ENCODE peak calls at places on chromosomes 3 and 15, in eight cellular contexts. K is IMR-90, G is Peyer's patch, U is spleen, X is breast epithelium, F is heart left ventricle, Y is uterus, M is esophagus muscularis mucosa. E is an unnamed sample.

GRCh38 chr3:34212671-34213070 is 414.2 kb downstream of the PDCD6IP start:
- DNase-seq in G (no peak), Y (no peak), F (no peak), K (peak), X (no peak), M (no peak), U (no peak), E (no peak)

GRCh38 chr3:63857311-63857710 is 6.3 kb downstream of the THOC7 start:
- DNase-seq in F (no peak), X (no peak), Y (no peak), K (no peak), M (no peak), G (no peak), U (no peak), E (no peak)

GRCh38 chr15:93029613-93030429 is 59.2 kb downstream of the RGMA start:
- DNase-seq in U (peak), Y (no peak), K (peak), M (no peak), G (peak), F (no peak), X (peak), E (peak)

GRCh38 chr3:172869356-172869755 is 118.8 kb downstream of the ECT2 start:
- DNase-seq in F (no peak), G (no peak), K (no peak), M (no peak), X (no peak), U (no peak), Y (no peak), E (no peak)

GRCh38 chr15:99104788-99105515 is at the start of gene SYNM:
- DNase-seq in G (peak), X (peak), Y (peak), F (peak), M (no peak), K (peak), U (peak), E (peak)

GRCh38 chr3:99920530-99921376 is 103.1 kb downstream of the CMSS1 start:
- DNase-seq in M (no peak), G (peak), K (peak), X (no peak), F (peak), U (no peak), Y (peak), E (peak)

GRCh38 chr3:14803981-14804834 is 14.6 kb upstream of the FGD5 start:
- DNase-seq in M (no peak), K (no peak), Y (no peak), X (no peak), G (no peak), U (peak), F (peak), E (no peak)

GRCh38 chr3:98323425-98323824 is 30.2 kb upstream of the OR5K4 start:
- DNase-seq in F (no peak), Y (no peak), K (no peak), U (no peak), G (no peak), M (no peak), X (no peak), E (no peak)

GRCh38 chr3:69186575-69187093 is 64.2 kb upstream of the LMOD3 start:
- DNase-seq in K (no peak), F (no peak), M (no peak), U (no peak), Y (no peak), G (no peak), X (no peak), E (no peak)

GRCh38 chr3:4596596-4596995 is 103.4 kb downstream of the ITPR1 start:
- DNase-seq in G (no peak), X (no peak), K (no peak), M (no peak), F (no peak), Y (no peak), U (no peak), E (no peak)

GRCh38 chr15:69413822-69414701 is at the start of gene KIF23:
- DNase-seq in F (peak), M (peak), Y (peak), G (peak), K (peak), X (peak), U (peak), E (peak)

GRCh38 chr3:127209840-127210653 is 17.1 kb downstream of the PRR23E start:
- DNase-seq in X (no peak), G (no peak), U (peak), F (no peak), K (no peak), M (peak), Y (no peak), E (no peak)

GRCh38 chr3:110164632-110165240 is 827.4 kb upstream of the DPPA4 start:
- DNase-seq in Y (no peak), K (peak), U (no peak), F (no peak), G (no peak), M (no peak), X (no peak), E (no peak)

GRCh38 chr15:38474155-38474757 is 20.3 kb downstream of the FAM98B start:
- DNase-seq in K (peak), F (no peak), G (peak), M (no peak), Y (no peak), X (no peak), U (no peak), E (peak)

GRCh38 chr3:130992344-130992743 is 34.3 kb downstream of the ASTE1 start:
- DNase-seq in Y (no peak), X (no peak), F (no peak), U (no peak), G (no peak), K (no peak), M (no peak), E (no peak)

GRCh38 chr3:169894110-169894509 is 17.3 kb upstream of the SAMD7 start:
- DNase-seq in F (no peak), G (no peak), Y (no peak), M (no peak), X (no peak), U (no peak), K (no peak), E (no peak)

GRCh38 chr3:61627768-61628185 is 66.4 kb downstream of the PTPRG start:
- DNase-seq in K (peak), Y (no peak), F (no peak), M (no peak), U (no peak), G (no peak), X (no peak), E (no peak)

GRCh38 chr3:21551019-21551418 is 200.0 kb downstream of the ZNF385D start:
- DNase-seq in F (no peak), K (no peak), G (no peak), M (no peak), U (no peak), X (no peak), Y (no peak), E (no peak)

GRCh38 chr15:59792359-59792758 is 103.2 kb upstream of the BNIP2 start:
- DNase-seq in F (no peak), G (peak), U (no peak), K (no peak), X (no peak), M (no peak), Y (no peak), E (no peak)

GRCh38 chr3:148036331-148036881 is 627.2 kb downstream of the ZIC1 start:
- DNase-seq in Y (no peak), M (no peak), F (no peak), G (no peak), X (no peak), K (peak), U (no peak), E (no peak)

GRCh38 chr3:115648559-115648958 is 25.2 kb downstream of the GAP43 start:
- DNase-seq in K (peak), Y (no peak), M (no peak), U (no peak), X (no peak), F (no peak), G (no peak), E (no peak)

GRCh38 chr3:153624310-153625030 is 462.4 kb downstream of the RAP2B start:
- DNase-seq in M (no peak), K (no peak), Y (no peak), X (no peak), G (no peak), F (no peak), U (no peak), E (no peak)

GRCh38 chr15:85047271-85047948 is 65.8 kb downstream of the PDE8A start:
- DNase-seq in U (no peak), X (no peak), Y (no peak), G (peak), K (peak), F (peak), M (no peak), E (peak)

GRCh38 chr3:194998417-194998816 is 272.5 kb downstream of the XXYLT1 start:
- DNase-seq in U (no peak), M (no peak), F (no peak), Y (no peak), X (no peak), G (peak), K (no peak), E (no peak)

GRCh38 chr15:59632714-59633113 is 21.1 kb downstream of the GCNT3 start:
- DNase-seq in Y (no peak), M (no peak), G (no peak), F (no peak), K (no peak), X (no peak), U (no peak), E (no peak)

GRCh38 chr3:177525987-177526712 is 328.9 kb upstream of the TBL1XR1 start:
- DNase-seq in M (no peak), U (no peak), F (no peak), K (no peak), X (no peak), Y (no peak), G (no peak), E (no peak)

GRCh38 chr15:101000271-101000681 is 81.1 kb downstream of the LRRK1 start:
- DNase-seq in K (peak), X (no peak), M (peak), G (no peak), Y (no peak), F (no peak), U (no peak), E (peak)

GRCh38 chr15:95760508-95760907 is 570.0 kb upstream of the NR2F2 start:
- DNase-seq in X (no peak), G (no peak), M (no peak), Y (no peak), U (peak), K (no peak), F (no peak), E (no peak)

GRCh38 chr3:1532935-1533606 is 440.2 kb downstream of the CNTN6 start:
- DNase-seq in G (no peak), K (no peak), F (no peak), U (no peak), X (no peak), Y (no peak), M (no peak), E (no peak)

GRCh38 chr3:46693897-46694235 is 387 bp upstream of the ALS2CL start:
- DNase-seq in Y (no peak), F (no peak), U (peak), X (no peak), K (no peak), M (no peak), G (peak), E (peak)

GRCh38 chr3:149608987-149609386 is 48.8 kb downstream of the WWTR1 start:
- DNase-seq in M (no peak), F (no peak), G (no peak), U (no peak), X (no peak), K (no peak), Y (no peak), E (no peak)

GRCh38 chr15:72168131-72168825 is 29.3 kb downstream of the GRAMD2A start:
- DNase-seq in X (no peak), U (peak), G (no peak), K (peak), F (no peak), Y (no peak), M (no peak), E (no peak)

GRCh38 chr3:46236294-46237054 is 5.8 kb upstream of the CCR3 start:
- DNase-seq in U (no peak), X (no peak), K (no peak), F (no peak), Y (no peak), M (no peak), G (peak), E (no peak)

GRCh38 chr15:80507638-80508316 is 103.6 kb downstream of the ARNT2 start:
- DNase-seq in G (no peak), U (no peak), K (peak), Y (no peak), M (peak), X (no peak), F (no peak), E (no peak)

GRCh38 chr3:65902304-65902793 is 136.4 kb downstream of the MAGI1 start:
- DNase-seq in X (peak), F (no peak), G (peak), K (no peak), M (no peak), Y (no peak), U (no peak), E (peak)

GRCh38 chr15:64806509-64806908 is 18.9 kb downstream of the PIF1 start:
- DNase-seq in Y (no peak), X (no peak), G (no peak), U (no peak), F (no peak), K (no peak), M (no peak), E (no peak)

GRCh38 chr15:90686435-90687218 is 30.5 kb upstream of the BLM start:
- DNase-seq in M (no peak), G (no peak), X (no peak), Y (no peak), F (no peak), K (peak), U (no peak), E (no peak)

GRCh38 chr3:352599-352998 is 156.0 kb downstream of the CHL1 start:
- DNase-seq in Y (no peak), K (no peak), M (no peak), F (no peak), U (no peak), G (no peak), X (no peak), E (no peak)

GRCh38 chr3:184228376-184229137 is 828 bp upstream of the VWA5B2 start:
- DNase-seq in M (no peak), Y (no peak), F (no peak), G (no peak), X (no peak), K (no peak), U (no peak), E (no peak)
- H3K4me3 ChIP-seq in M (peak), Y (no peak), F (no peak), G (no peak), X (peak), K (no peak), U (peak), E (no peak)

GRCh38 chr15:55800216-55800615 is 57.3 kb upstream of the PRTG start:
- DNase-seq in U (no peak), Y (no peak), G (no peak), X (no peak), M (no peak), K (no peak), F (no peak), E (no peak)

GRCh38 chr15:55795031-55795430 is 52.1 kb upstream of the PRTG start:
- DNase-seq in Y (no peak), K (no peak), X (no peak), G (no peak), M (no peak), U (no peak), F (no peak), E (peak)

GRCh38 chr15:55796321-55796965 is 53.5 kb upstream of the PRTG start:
- DNase-seq in Y (no peak), G (no peak), K (peak), M (no peak), F (no peak), X (no peak), U (no peak), E (no peak)

GRCh38 chr15:55802600-55803376 is 59.8 kb upstream of the PRTG start:
- DNase-seq in K (no peak), X (no peak), M (no peak), U (no peak), G (no peak), Y (no peak), F (no peak), E (no peak)

GRCh38 chr15:55799287-55800212 is 56.6 kb upstream of the PRTG start:
- DNase-seq in U (no peak), G (no peak), F (no peak), M (no peak), K (peak), Y (no peak), X (no peak), E (no peak)
- TF ChIP-seq CTCF in U (peak), G (no peak), F (peak), M (peak), K (peak), Y (peak), X (no peak), E (no peak)

DNA sequence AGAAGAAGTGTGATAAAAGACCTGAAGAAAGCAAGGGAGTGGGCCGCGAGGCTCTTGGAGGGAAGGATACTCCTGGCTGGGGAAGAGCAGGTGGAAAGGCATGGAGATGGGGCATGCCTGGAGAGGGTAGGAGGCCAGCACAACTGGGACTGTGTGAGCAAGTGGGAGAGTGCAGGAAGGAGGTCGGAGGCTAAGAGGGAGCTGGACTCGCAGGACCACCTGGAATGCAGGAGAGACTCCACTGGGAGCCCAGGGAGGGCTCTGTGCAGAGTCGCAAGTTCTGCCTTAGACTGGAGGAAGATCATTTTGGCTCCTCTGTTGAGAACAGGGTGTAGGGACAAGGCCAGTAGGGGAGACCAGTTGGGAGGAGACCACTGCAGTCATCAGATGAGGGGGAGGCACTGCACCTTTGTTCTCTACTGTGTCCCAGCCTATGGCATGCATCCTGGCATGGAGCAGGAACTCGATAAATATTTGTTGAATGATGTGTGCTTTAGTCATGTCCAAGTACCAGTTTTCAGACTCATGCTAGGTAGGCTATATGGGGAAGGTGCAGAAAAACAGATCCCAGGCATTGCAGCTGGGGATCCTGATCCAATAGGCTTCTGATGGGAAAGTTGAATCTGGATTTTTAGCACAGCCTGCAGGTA is 13.7 kb downstream of the FAM107A start:
- DNase-seq in G (no peak), F (no peak), U (no peak), K (no peak), X (no peak), Y (no peak), M (no peak), E (peak)
- TF ChIP-seq POLR2A in G (no peak), F (no peak), U (no peak), K (no peak), X (no peak), Y (no peak), M (no peak), E (no peak)

DNA sequence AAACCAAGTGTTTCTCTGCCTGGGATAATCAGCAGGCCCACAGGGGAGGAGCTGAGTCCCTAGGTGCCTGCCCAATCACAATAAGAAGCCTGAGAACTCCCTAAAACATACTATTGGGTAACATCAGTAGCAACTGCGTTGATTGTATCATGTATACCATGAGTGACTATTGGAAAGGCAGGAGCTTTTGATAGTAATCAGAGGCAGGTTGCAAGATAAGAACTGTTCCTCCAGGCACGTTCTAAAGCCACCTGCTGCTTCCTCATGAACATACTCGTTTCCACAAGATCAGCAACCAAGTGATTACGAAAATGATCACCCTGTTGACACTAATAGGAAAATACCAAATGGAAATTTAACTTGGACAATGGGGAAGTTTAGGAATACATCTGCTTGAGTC is 6.7 kb downstream of the MYLK start:
- DNase-seq in F (no peak), U (no peak), K (no peak), G (no peak), X (no peak), Y (no peak), M (no peak), E (no peak)
- H3K4me3 ChIP-seq in F (no peak), U (no peak), K (no peak), G (no peak), X (no peak), Y (no peak), M (no peak), E (no peak)

DNA sequence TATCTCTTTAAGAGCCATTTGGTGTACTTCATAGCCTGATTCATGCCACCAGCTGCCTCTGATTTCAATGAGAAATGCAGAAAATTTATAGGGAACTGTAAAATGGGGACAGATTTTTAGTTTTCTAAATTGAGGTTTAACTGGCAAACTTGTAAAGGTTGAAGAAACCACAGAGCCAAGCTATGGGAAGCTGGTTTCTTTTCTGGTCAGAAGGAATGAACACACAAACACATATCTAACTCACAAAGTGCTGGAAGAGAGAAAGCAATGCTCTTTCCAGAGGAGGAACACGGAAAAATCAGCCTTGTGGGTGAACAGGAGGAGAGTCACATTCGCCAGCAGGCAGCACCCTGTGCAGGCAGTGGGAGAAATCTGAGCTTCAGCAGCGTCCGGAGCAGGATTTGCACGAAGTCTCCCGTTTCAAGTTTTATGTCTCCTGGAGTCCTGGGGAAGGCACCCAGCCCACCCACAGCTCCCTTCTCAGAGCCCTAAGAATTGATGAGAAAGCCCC is 481 bp downstream of the MASP1 start:
- DNase-seq in F (peak), U (no peak), M (peak), Y (peak), K (peak), G (no peak), X (no peak), E (no peak)
- TF ChIP-seq CTCF in F (no peak), U (no peak), M (no peak), Y (no peak), K (no peak), G (no peak), X (no peak), E (no peak)

DNA sequence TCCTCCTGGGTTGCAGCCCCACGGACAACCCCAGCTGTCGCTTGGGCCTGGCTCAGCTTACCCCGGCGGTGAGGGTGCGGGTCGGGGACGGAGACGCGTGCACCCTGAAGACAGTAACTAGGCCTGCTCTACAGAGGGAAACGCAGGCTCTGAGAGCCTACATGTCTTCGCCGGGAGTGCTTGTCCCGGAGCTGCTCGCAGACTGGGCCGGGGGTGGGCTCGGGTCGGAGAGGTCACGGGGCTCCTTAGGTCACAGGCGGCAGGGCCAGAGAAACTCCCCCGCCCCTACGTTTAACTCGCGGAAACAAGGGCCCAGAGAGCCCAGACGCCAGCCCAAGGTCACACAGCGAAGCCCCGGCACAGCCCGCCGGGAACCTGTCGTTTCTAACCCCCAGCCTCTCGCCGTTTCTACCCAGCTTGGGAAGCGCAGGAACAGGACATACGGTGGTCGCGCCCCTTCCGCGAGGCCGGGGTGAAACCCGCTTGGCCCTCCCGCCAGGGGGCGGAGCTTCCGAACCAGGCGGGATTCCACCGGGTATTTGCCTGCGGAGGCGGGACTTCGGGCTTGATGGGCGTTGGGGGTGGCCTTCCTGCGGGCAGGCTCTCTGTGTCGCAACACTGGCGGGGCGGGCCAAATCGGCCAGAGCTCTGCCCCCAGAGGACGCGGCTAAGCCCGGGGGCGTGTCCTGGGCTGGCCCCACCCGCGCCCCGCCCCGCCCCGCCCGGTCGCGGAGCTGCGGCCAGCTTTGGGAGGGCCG is at the start of gene HDAC11:
- DNase-seq in Y (peak), X (peak), K (peak), G (peak), U (peak), M (peak), F (peak), E (peak)
- TF ChIP-seq POLR2A in Y (peak), X (peak), K (no peak), G (peak), U (no peak), M (peak), F (peak), E (no peak)